ENCODE peak calls at places on chromosome 1, in nine cellular contexts. G, T, P, E, Q, S, R, Y and H are unnamed samples.

GRCh38 chr1:169086603-169087455 is 19.7 kb upstream of the ATP1B1 start:
- DNase-seq in G (no peak), T (no peak), P (no peak), E (peak; percentile 52), Q (no peak), S (peak; percentile 32), R (no peak), Y (no peak), H (no peak)

GRCh38 chr1:223244366-223245103 is 101.5 kb upstream of the TLR5 start:
- DNase-seq in G (no peak), T (no peak), P (no peak), E (no peak), Q (no peak), S (peak; percentile 21), R (no peak), Y (peak; percentile 37), H (peak; percentile 34)

GRCh38 chr1:172603816-172604215 is 55.1 kb upstream of the FASLG start:
- DNase-seq in G (no peak), T (no peak), P (no peak), E (no peak), Q (no peak), S (no peak), R (no peak), Y (no peak), H (no peak)

GRCh38 chr1:27292111-27292510 is 29.9 kb upstream of the TMEM222 start:
- DNase-seq in G (no peak), T (no peak), P (no peak), E (no peak), Q (no peak), S (peak; percentile 70), R (no peak), Y (peak; percentile 46), H (no peak)

GRCh38 chr1:92951141-92951582 is 10.1 kb downstream of the DIPK1A start:
- DNase-seq in G (no peak), T (no peak), P (peak; percentile 66), E (peak; percentile 40), Q (no peak), S (peak; percentile 93), R (no peak), Y (no peak), H (no peak)

GRCh38 chr1:30569384-30569783 is 154.0 kb downstream of the MATN1 start:
- DNase-seq in G (no peak), T (no peak), P (no peak), E (no peak), Q (no peak), S (peak; percentile 9), R (no peak), Y (no peak), H (no peak)

GRCh38 chr1:160629286-160630210 is 17.3 kb downstream of the SLAMF1 start:
- DNase-seq in G (no peak), T (peak; percentile 60), P (peak; percentile 84), E (no peak), Q (no peak), S (no peak), R (no peak), Y (peak; percentile 71), H (no peak)

GRCh38 chr1:43944860-43945259 is 1.9 kb upstream of the IPO13 start:
- DNase-seq in G (no peak), T (no peak), P (no peak), E (no peak), Q (no peak), S (no peak), R (no peak), Y (no peak), H (no peak)

GRCh38 chr1:172443666-172444453 is at the start of gene PIGC:
- DNase-seq in G (no peak), T (peak; percentile 93), P (peak; percentile 96), E (peak; percentile 93), Q (peak; percentile 24), S (peak; percentile 96), R (peak; percentile 94), Y (peak; percentile 95), H (no peak)

GRCh38 chr1:64920936-64921589 is 45.3 kb downstream of the JAK1 start:
- DNase-seq in G (no peak), T (no peak), P (no peak), E (no peak), Q (no peak), S (peak; percentile 56), R (no peak), Y (no peak), H (no peak)

DNA sequence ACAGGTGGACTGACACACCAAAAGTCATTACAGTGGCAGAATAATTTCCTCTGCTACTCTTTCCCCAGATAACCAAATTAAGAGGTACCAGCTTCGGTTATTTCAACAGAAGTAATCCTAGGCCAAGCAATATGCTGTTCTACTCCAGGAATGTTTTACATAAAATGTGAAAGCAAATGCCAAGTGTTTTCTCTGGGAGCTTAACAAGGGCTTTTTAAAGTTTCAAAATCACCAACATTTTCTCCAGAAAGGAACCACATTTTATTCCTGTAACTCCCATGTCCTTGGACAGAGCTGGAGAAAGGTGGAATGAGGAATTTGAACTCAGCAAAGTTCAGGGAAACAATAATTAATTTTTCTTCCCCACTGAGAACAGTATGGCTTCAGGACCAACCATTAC is 27.2 kb downstream of the CNN3 start:
- DNase-seq in G (no peak), T (no peak), P (no peak), E (no peak), Q (no peak), S (no peak), R (no peak), Y (no peak), H (no peak)
- H3K36me3 ChIP-seq in G (peaks cover 4% of the 10 kb centered on the region), T (peaks cover 5% of the 10 kb centered on the region), P (no peaks in the 10 kb centered on the region), E (no peaks in the 10 kb centered on the region), Q (peaks cover 24% of the 10 kb centered on the region), S (peaks cover 67% of the 10 kb centered on the region), R (peaks cover 89% of the 10 kb centered on the region), Y (peaks cover 84% of the 10 kb centered on the region), H (peaks cover 64% of the 10 kb centered on the region)

GRCh38 chr1:236890152-236891056 is 95.3 kb downstream of the MTR start:
- DNase-seq in G (no peak), T (no peak), P (no peak), E (no peak), Q (no peak), S (no peak), R (no peak), Y (no peak), H (no peak)

GRCh38 chr1:236887081-236887480 is 92.0 kb downstream of the MTR start:
- DNase-seq in G (no peak), T (no peak), P (no peak), E (no peak), Q (no peak), S (no peak), R (no peak), Y (no peak), H (no peak)

GRCh38 chr1:236888126-236888525 is 93.0 kb downstream of the MTR start:
- DNase-seq in G (no peak), T (no peak), P (no peak), E (no peak), Q (no peak), S (no peak), R (no peak), Y (no peak), H (no peak)

GRCh38 chr1:236893626-236894545 is 98.8 kb downstream of the MTR start:
- DNase-seq in G (no peak), T (peak; percentile 75), P (no peak), E (no peak), Q (no peak), S (peak; percentile 65), R (no peak), Y (no peak), H (no peak)

GRCh38 chr1:236888903-236889302 is 93.8 kb downstream of the MTR start:
- DNase-seq in G (no peak), T (no peak), P (no peak), E (no peak), Q (no peak), S (no peak), R (no peak), Y (no peak), H (no peak)
- H3K36me3 ChIP-seq in G (peaks cover 3% of the 10 kb centered on the region), T (peaks cover 6% of the 10 kb centered on the region), P (no peaks in the 10 kb centered on the region), E (no peaks in the 10 kb centered on the region), Q (peaks cover 64% of the 10 kb centered on the region), S (peaks cover 18% of the 10 kb centered on the region), R (peaks cover 68% of the 10 kb centered on the region), Y (peaks cover 47% of the 10 kb centered on the region), H (no peaks in the 10 kb centered on the region)

GRCh38 chr1:15029036-15029435 is 124.5 kb upstream of the TMEM51 start:
- DNase-seq in G (no peak), T (no peak), P (no peak), E (no peak), Q (no peak), S (no peak), R (no peak), Y (no peak), H (no peak)
- H3K36me3 ChIP-seq in G (no peaks in the 10 kb centered on the region), T (no peaks in the 10 kb centered on the region), P (no peaks in the 10 kb centered on the region), E (no peaks in the 10 kb centered on the region), Q (no peaks in the 10 kb centered on the region), S (no peaks in the 10 kb centered on the region), R (no peaks in the 10 kb centered on the region), Y (no peaks in the 10 kb centered on the region), H (no peaks in the 10 kb centered on the region)

GRCh38 chr1:110033421-110033820 is 1.0 kb upstream of the STRIP1 start:
- DNase-seq in G (no peak), T (no peak), P (no peak), E (no peak), Q (no peak), S (no peak), R (no peak), Y (no peak), H (no peak)

GRCh38 chr1:110032327-110032726 is 2.1 kb upstream of the STRIP1 start:
- DNase-seq in G (no peak), T (no peak), P (no peak), E (no peak), Q (no peak), S (no peak), R (no peak), Y (no peak), H (no peak)

GRCh38 chr1:110034451-110035235 is at the start of gene STRIP1:
- DNase-seq in G (peak; percentile 93), T (peak; percentile 93), P (peak; percentile 97), E (peak; percentile 88), Q (peak; percentile 77), S (peak; percentile 99), R (peak; percentile 96), Y (peak; percentile 98), H (peak; percentile 96)

GRCh38 chr1:110035236-110035752 is 870 bp downstream of the STRIP1 start:
- DNase-seq in G (no peak), T (no peak), P (no peak), E (no peak), Q (no peak), S (peak; percentile 79), R (peak; percentile 43), Y (no peak), H (no peak)

DNA sequence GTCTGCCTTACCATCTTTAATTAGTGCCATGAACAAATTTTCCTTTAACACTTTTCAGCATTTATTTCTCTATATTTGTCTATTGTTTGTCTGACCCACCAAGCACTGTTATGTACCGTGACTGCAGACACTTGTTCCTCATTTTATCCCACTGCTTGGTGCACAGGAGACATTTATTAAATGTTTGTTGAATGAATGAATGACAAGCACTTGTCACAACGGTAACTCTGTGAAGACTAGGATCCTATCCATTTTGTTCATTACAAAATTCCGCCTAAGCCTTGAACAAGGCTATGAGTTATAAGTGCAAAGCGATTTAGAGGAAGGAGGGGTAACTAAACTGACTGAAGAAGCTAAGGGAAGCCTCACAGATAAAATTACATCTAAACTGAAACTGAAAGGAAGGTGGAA is 379 bp upstream of the STRIP1 start:
- DNase-seq in G (no peak), T (no peak), P (no peak), E (no peak), Q (no peak), S (no peak), R (no peak), Y (no peak), H (no peak)
- H3K36me3 ChIP-seq in G (peaks cover 3% of the 10 kb centered on the region), T (peaks cover 6% of the 10 kb centered on the region), P (no peaks in the 10 kb centered on the region), E (no peaks in the 10 kb centered on the region), Q (peaks cover 10% of the 10 kb centered on the region), S (peaks cover 12% of the 10 kb centered on the region), R (peaks cover 28% of the 10 kb centered on the region), Y (peaks cover 15% of the 10 kb centered on the region), H (no peaks in the 10 kb centered on the region)